ENCODE peak calls at places on chromosomes 13 and 19, in four cellular contexts. One of them, this sample, is unnamed.

GRCh38 chr13:57630661-57631606 is 610 bp upstream of the PCDH17 start:
- DNase-seq in stomach: no peak
- DNase-seq in suprapubic skin: no peak
- DNase-seq in sigmoid colon: no peak
- DNase-seq in this sample: no peak

GRCh38 chr13:44969858-44970484 is 19.3 kb downstream of the NUFIP1 start:
- DNase-seq in sigmoid colon: no peak
- DNase-seq in stomach: no peak
- DNase-seq in suprapubic skin: no peak
- DNase-seq in this sample: no peak

GRCh38 chr19:13847900-13848677 is 28.8 kb upstream of the NANOS3 start:
- DNase-seq in suprapubic skin: no peak
- DNase-seq in sigmoid colon: no peak
- DNase-seq in stomach: no peak
- DNase-seq in this sample: no peak

GRCh38 chr19:35146746-35147466 is 3.9 kb downstream of the FXYD7 start:
- DNase-seq in stomach: no peak
- DNase-seq in sigmoid colon: no peak
- DNase-seq in suprapubic skin: no peak
- DNase-seq in this sample: no peak

GRCh38 chr19:36420961-36421748 is 2.7 kb upstream of the ZFP82 start:
- DNase-seq in suprapubic skin: no peak
- DNase-seq in sigmoid colon: no peak
- DNase-seq in stomach: no peak
- DNase-seq in this sample: no peak

GRCh38 chr13:77477299-77477848 is 58.1 kb upstream of the SCEL start:
- DNase-seq in stomach: no peak
- DNase-seq in sigmoid colon: no peak
- DNase-seq in suprapubic skin: no peak
- DNase-seq in this sample: no peak

GRCh38 chr13:73952683-73953082 is 181.5 kb downstream of the KLF12 start:
- DNase-seq in sigmoid colon: no peak
- DNase-seq in suprapubic skin: no peak
- DNase-seq in stomach: no peak
- DNase-seq in this sample: no peak

GRCh38 chr19:1508507-1508856 is 4.3 kb downstream of the ADAMTSL5 start:
- DNase-seq in stomach: no peak
- DNase-seq in sigmoid colon: no peak
- DNase-seq in suprapubic skin: no peak
- DNase-seq in this sample: no peak

GRCh38 chr13:21256351-21256761 is 79.9 kb downstream of the MRPL57 start:
- DNase-seq in sigmoid colon: no peak
- DNase-seq in stomach: no peak
- DNase-seq in suprapubic skin: no peak
- DNase-seq in this sample: no peak

GRCh38 chr19:33831835-33832234 is 35.2 kb downstream of the KCTD15 start:
- DNase-seq in stomach: no peak
- DNase-seq in sigmoid colon: no peak
- DNase-seq in suprapubic skin: no peak
- DNase-seq in this sample: no peak

GRCh38 chr19:17052439-17052838 is 22.8 kb downstream of the HAUS8 start:
- DNase-seq in suprapubic skin: no peak
- DNase-seq in stomach: peak
- DNase-seq in sigmoid colon: no peak
- DNase-seq in this sample: peak

GRCh38 chr13:43363156-43363918 is 340.0 kb downstream of the DNAJC15 start:
- DNase-seq in stomach: no peak
- DNase-seq in sigmoid colon: no peak
- DNase-seq in suprapubic skin: no peak
- DNase-seq in this sample: no peak

GRCh38 chr13:21517576-21517975 is 58.5 kb upstream of the ZDHHC20 start:
- DNase-seq in sigmoid colon: no peak
- DNase-seq in suprapubic skin: no peak
- DNase-seq in stomach: no peak
- DNase-seq in this sample: no peak

GRCh38 chr13:46983881-46984280 is 87.0 kb upstream of the HTR2A start:
- DNase-seq in stomach: no peak
- DNase-seq in suprapubic skin: no peak
- DNase-seq in sigmoid colon: no peak
- DNase-seq in this sample: no peak

GRCh38 chr13:52003551-52003950 is 7.7 kb downstream of the ATP7B start:
- DNase-seq in stomach: no peak
- DNase-seq in suprapubic skin: no peak
- DNase-seq in sigmoid colon: no peak
- DNase-seq in this sample: peak

GRCh38 chr13:51373451-51373850 is 34.0 kb downstream of the SERPINE3 start:
- DNase-seq in suprapubic skin: no peak
- DNase-seq in stomach: no peak
- DNase-seq in sigmoid colon: no peak
- DNase-seq in this sample: no peak

GRCh38 chr19:34560229-34560628 is 78.7 kb downstream of the WTIP start:
- DNase-seq in sigmoid colon: no peak
- DNase-seq in suprapubic skin: no peak
- DNase-seq in stomach: no peak
- DNase-seq in this sample: no peak

GRCh38 chr19:41325947-41326706 is 16.2 kb downstream of the CCDC97 start:
- DNase-seq in sigmoid colon: no peak
- DNase-seq in stomach: no peak
- DNase-seq in suprapubic skin: no peak
- DNase-seq in this sample: peak

GRCh38 chr13:19658192-19658591 is 24.7 kb downstream of the MPHOSPH8 start:
- DNase-seq in stomach: no peak
- DNase-seq in sigmoid colon: no peak
- DNase-seq in suprapubic skin: no peak
- DNase-seq in this sample: no peak

GRCh38 chr19:45211751-45212381 is 33.3 kb downstream of the BLOC1S3 start:
- DNase-seq in sigmoid colon: peak
- DNase-seq in stomach: peak
- DNase-seq in suprapubic skin: no peak
- DNase-seq in this sample: no peak

GRCh38 chr13:25981060-25981459 is 70.8 kb downstream of the SHISA2 start:
- DNase-seq in sigmoid colon: no peak
- DNase-seq in stomach: no peak
- DNase-seq in suprapubic skin: no peak
- DNase-seq in this sample: no peak

GRCh38 chr13:20168396-20168795 is 7.5 kb upstream of the GJA3 start:
- DNase-seq in stomach: no peak
- DNase-seq in sigmoid colon: no peak
- DNase-seq in suprapubic skin: no peak
- DNase-seq in this sample: no peak

GRCh38 chr19:49020342-49020741 is 3.5 kb upstream of the LHB start:
- DNase-seq in stomach: peak
- DNase-seq in suprapubic skin: no peak
- DNase-seq in sigmoid colon: no peak
- DNase-seq in this sample: no peak

GRCh38 chr13:42836930-42837329 is 55.5 kb downstream of the FAM216B start:
- DNase-seq in stomach: no peak
- DNase-seq in sigmoid colon: no peak
- DNase-seq in suprapubic skin: no peak
- DNase-seq in this sample: peak

GRCh38 chr19:42066075-42066754 is 3.8 kb downstream of the GRIK5 start:
- DNase-seq in sigmoid colon: no peak
- DNase-seq in stomach: no peak
- DNase-seq in suprapubic skin: no peak
- DNase-seq in this sample: no peak

GRCh38 chr19:53906211-53907192 is 2.6 kb upstream of the CACNG7 start:
- DNase-seq in suprapubic skin: no peak
- DNase-seq in sigmoid colon: no peak
- DNase-seq in stomach: peak
- DNase-seq in this sample: peak

GRCh38 chr19:51084505-51084904 is 1.8 kb upstream of the KLK14 start:
- DNase-seq in suprapubic skin: no peak
- DNase-seq in stomach: no peak
- DNase-seq in sigmoid colon: no peak
- DNase-seq in this sample: no peak

GRCh38 chr19:51083783-51084182 is 1.1 kb upstream of the KLK14 start:
- DNase-seq in stomach: no peak
- DNase-seq in suprapubic skin: no peak
- DNase-seq in sigmoid colon: no peak
- DNase-seq in this sample: no peak

GRCh38 chr19:51082641-51083040 is at the start of gene KLK14:
- DNase-seq in suprapubic skin: no peak
- DNase-seq in stomach: no peak
- DNase-seq in sigmoid colon: no peak
- DNase-seq in this sample: no peak

GRCh38 chr19:51081476-51081875 is 1.2 kb downstream of the KLK14 start:
- DNase-seq in stomach: no peak
- DNase-seq in suprapubic skin: no peak
- DNase-seq in sigmoid colon: no peak
- DNase-seq in this sample: no peak

GRCh38 chr19:51083181-51083580 is 494 bp upstream of the KLK14 start:
- DNase-seq in sigmoid colon: no peak
- DNase-seq in suprapubic skin: no peak
- DNase-seq in stomach: no peak
- DNase-seq in this sample: no peak
- TF ChIP-seq EP300 in sigmoid colon: no peak
- TF ChIP-seq EP300 in suprapubic skin: no peak
- TF ChIP-seq EP300 in stomach: no peak
- TF ChIP-seq EP300 in this sample: no peak

GRCh38 chr13:38350114-38350617 is 515 bp downstream of the UFM1 start:
- DNase-seq in stomach: peak
- DNase-seq in suprapubic skin: peak
- DNase-seq in sigmoid colon: peak
- DNase-seq in this sample: peak

GRCh38 chr13:38346764-38347163 is 2.9 kb upstream of the UFM1 start:
- DNase-seq in suprapubic skin: no peak
- DNase-seq in stomach: no peak
- DNase-seq in sigmoid colon: no peak
- DNase-seq in this sample: no peak

GRCh38 chr13:38348890-38349289 is 761 bp upstream of the UFM1 start:
- DNase-seq in suprapubic skin: no peak
- DNase-seq in sigmoid colon: no peak
- DNase-seq in stomach: no peak
- DNase-seq in this sample: peak

GRCh38 chr13:38349386-38350113 is at the start of gene UFM1:
- DNase-seq in stomach: peak
- DNase-seq in suprapubic skin: peak
- DNase-seq in sigmoid colon: peak
- DNase-seq in this sample: peak
- TF ChIP-seq EP300 in stomach: no peak
- TF ChIP-seq EP300 in suprapubic skin: no peak
- TF ChIP-seq EP300 in sigmoid colon: no peak
- TF ChIP-seq EP300 in this sample: no peak

GRCh38 chr19:39126593-39127187 is 1.1 kb downstream of the PAK4 start:
- DNase-seq in sigmoid colon: no peak
- DNase-seq in suprapubic skin: no peak
- DNase-seq in stomach: peak
- DNase-seq in this sample: peak

GRCh38 chr19:39125199-39125553 is 410 bp upstream of the PAK4 start:
- DNase-seq in suprapubic skin: no peak
- DNase-seq in stomach: no peak
- DNase-seq in sigmoid colon: no peak
- DNase-seq in this sample: no peak

GRCh38 chr19:39124136-39124764 is 1.3 kb upstream of the PAK4 start:
- DNase-seq in suprapubic skin: no peak
- DNase-seq in sigmoid colon: no peak
- DNase-seq in stomach: no peak
- DNase-seq in this sample: no peak

GRCh38 chr19:39126312-39126561 is 651 bp downstream of the PAK4 start:
- DNase-seq in sigmoid colon: no peak
- DNase-seq in suprapubic skin: no peak
- DNase-seq in stomach: no peak
- DNase-seq in this sample: no peak

GRCh38 chr19:39125554-39126311 is at the start of gene PAK4:
- DNase-seq in suprapubic skin: peak
- DNase-seq in stomach: peak
- DNase-seq in sigmoid colon: peak
- DNase-seq in this sample: peak
- TF ChIP-seq EP300 in suprapubic skin: no peak
- TF ChIP-seq EP300 in stomach: no peak
- TF ChIP-seq EP300 in sigmoid colon: no peak
- TF ChIP-seq EP300 in this sample: no peak

GRCh38 chr19:18610556-18611326 is 1.9 kb upstream of the TMEM59L start:
- DNase-seq in suprapubic skin: no peak
- DNase-seq in sigmoid colon: no peak
- DNase-seq in stomach: no peak
- DNase-seq in this sample: no peak

GRCh38 chr19:18611327-18612050 is 1.2 kb upstream of the TMEM59L start:
- DNase-seq in stomach: no peak
- DNase-seq in sigmoid colon: no peak
- DNase-seq in suprapubic skin: no peak
- DNase-seq in this sample: no peak

GRCh38 chr19:18612051-18612771 is 459 bp upstream of the TMEM59L start:
- DNase-seq in suprapubic skin: no peak
- DNase-seq in sigmoid colon: no peak
- DNase-seq in stomach: no peak
- DNase-seq in this sample: no peak

GRCh38 chr19:18613589-18614234 is 1.0 kb downstream of the TMEM59L start:
- DNase-seq in sigmoid colon: no peak
- DNase-seq in stomach: no peak
- DNase-seq in suprapubic skin: no peak
- DNase-seq in this sample: no peak

DNA sequence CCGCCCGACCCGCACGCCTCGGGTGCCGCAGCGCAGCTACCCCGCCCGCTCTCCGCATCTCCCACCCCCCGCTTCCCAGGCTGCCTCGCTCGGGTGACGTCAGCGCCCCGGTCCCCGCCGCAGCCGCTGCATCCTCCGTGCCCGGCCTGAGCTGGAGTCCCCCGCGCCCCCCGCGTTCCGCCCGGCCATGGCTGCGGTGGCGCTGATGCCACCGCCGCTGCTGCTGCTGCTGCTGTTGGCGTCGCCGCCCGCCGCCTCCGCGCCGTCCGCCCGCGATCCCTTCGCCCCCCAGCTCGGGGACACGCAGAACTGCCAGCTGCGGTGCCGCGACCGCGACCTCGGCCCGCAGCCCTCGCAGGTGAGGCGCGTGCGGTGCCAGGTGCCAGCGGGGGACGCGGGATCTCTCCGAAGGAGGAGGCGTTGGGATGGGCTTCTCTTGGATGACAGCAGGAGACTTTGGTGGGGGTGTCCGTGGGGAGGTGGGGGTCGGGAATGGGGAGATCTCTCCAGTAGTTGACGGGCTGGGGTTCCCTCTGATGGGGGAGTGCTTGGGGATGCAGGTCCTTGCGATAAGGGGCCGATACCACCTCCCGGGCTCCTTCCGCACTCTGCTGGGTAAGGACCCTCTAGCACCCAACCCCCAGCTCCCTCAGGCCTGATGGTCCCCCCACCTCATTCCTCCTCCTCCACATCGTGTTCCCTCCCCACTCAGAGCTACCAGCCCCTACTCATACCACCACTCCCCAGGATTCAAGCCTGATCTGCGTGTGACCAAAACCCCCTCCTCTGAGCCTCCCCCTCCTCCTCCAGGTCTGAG is at the start of gene TMEM59L:
- DNase-seq in sigmoid colon: no peak
- DNase-seq in stomach: no peak
- DNase-seq in suprapubic skin: no peak
- DNase-seq in this sample: no peak
- TF ChIP-seq EP300 in sigmoid colon: no peak
- TF ChIP-seq EP300 in stomach: no peak
- TF ChIP-seq EP300 in suprapubic skin: no peak
- TF ChIP-seq EP300 in this sample: no peak

This sample was measured in transverse colon.